ENCODE peak calls at places on chromosome 15, in five cellular contexts. One of them, this sample, is unnamed.

GRCh38 chr15:94119923-94120775 is 111.2 kb upstream of the MCTP2 start:
- DNase-seq in fibroblast of the aortic adventitia: peak
- DNase-seq in activated naive CD4-positive, alpha-beta T cell: no peak
- DNase-seq in Kasumi-1: peak
- DNase-seq in AG08395: peak
- DNase-seq in this sample: peak

GRCh38 chr15:73691398-73691797 is 7.2 kb downstream of the CD276 start:
- DNase-seq in fibroblast of the aortic adventitia: peak
- DNase-seq in activated naive CD4-positive, alpha-beta T cell: no peak
- DNase-seq in Kasumi-1: no peak
- DNase-seq in AG08395: peak
- DNase-seq in this sample: no peak

GRCh38 chr15:39583586-39584265 is 2.8 kb downstream of the THBS1 start:
- DNase-seq in fibroblast of the aortic adventitia: peak
- DNase-seq in activated naive CD4-positive, alpha-beta T cell: no peak
- DNase-seq in Kasumi-1: no peak
- DNase-seq in AG08395: no peak
- DNase-seq in this sample: peak

GRCh38 chr15:70265986-70266385 is 168.3 kb upstream of the TLE3 start:
- DNase-seq in fibroblast of the aortic adventitia: no peak
- DNase-seq in activated naive CD4-positive, alpha-beta T cell: no peak
- DNase-seq in Kasumi-1: no peak
- DNase-seq in AG08395: no peak
- DNase-seq in this sample: no peak

GRCh38 chr15:100383302-100384107 is 41.7 kb upstream of the ADAMTS17 start:
- DNase-seq in fibroblast of the aortic adventitia: peak
- DNase-seq in activated naive CD4-positive, alpha-beta T cell: no peak
- DNase-seq in Kasumi-1: peak
- DNase-seq in AG08395: no peak
- DNase-seq in this sample: peak

GRCh38 chr15:36136054-36136453 is 443.4 kb upstream of the CDIN1 start:
- DNase-seq in fibroblast of the aortic adventitia: no peak
- DNase-seq in activated naive CD4-positive, alpha-beta T cell: no peak
- DNase-seq in Kasumi-1: no peak
- DNase-seq in AG08395: no peak
- DNase-seq in this sample: no peak

GRCh38 chr15:80825361-80826030 is 46.3 kb downstream of the CEMIP start:
- DNase-seq in fibroblast of the aortic adventitia: peak
- DNase-seq in activated naive CD4-positive, alpha-beta T cell: no peak
- DNase-seq in Kasumi-1: no peak
- DNase-seq in AG08395: peak
- DNase-seq in this sample: no peak

GRCh38 chr15:33013827-33014445 is 180.6 kb downstream of the FMN1 start:
- DNase-seq in fibroblast of the aortic adventitia: peak
- DNase-seq in activated naive CD4-positive, alpha-beta T cell: no peak
- DNase-seq in Kasumi-1: no peak
- DNase-seq in AG08395: peak
- DNase-seq in this sample: no peak

GRCh38 chr15:33064878-33065277 is 129.6 kb downstream of the FMN1 start:
- DNase-seq in fibroblast of the aortic adventitia: peak
- DNase-seq in activated naive CD4-positive, alpha-beta T cell: no peak
- DNase-seq in Kasumi-1: no peak
- DNase-seq in AG08395: peak
- DNase-seq in this sample: no peak

GRCh38 chr15:47331796-47332480 is 385.4 kb upstream of the SEMA6D start:
- DNase-seq in fibroblast of the aortic adventitia: peak
- DNase-seq in activated naive CD4-positive, alpha-beta T cell: no peak
- DNase-seq in Kasumi-1: no peak
- DNase-seq in AG08395: peak
- DNase-seq in this sample: no peak

GRCh38 chr15:38671675-38672141 is 107.1 kb upstream of the RASGRP1 start:
- DNase-seq in fibroblast of the aortic adventitia: no peak
- DNase-seq in activated naive CD4-positive, alpha-beta T cell: no peak
- DNase-seq in Kasumi-1: no peak
- DNase-seq in AG08395: no peak
- DNase-seq in this sample: peak

GRCh38 chr15:60970246-60971170 is 258.6 kb downstream of the RORA start:
- DNase-seq in fibroblast of the aortic adventitia: no peak
- DNase-seq in activated naive CD4-positive, alpha-beta T cell: no peak
- DNase-seq in Kasumi-1: no peak
- DNase-seq in AG08395: no peak
- DNase-seq in this sample: no peak

GRCh38 chr15:56719774-56720555 is 13.3 kb downstream of the ZNF280D start:
- DNase-seq in fibroblast of the aortic adventitia: peak
- DNase-seq in activated naive CD4-positive, alpha-beta T cell: no peak
- DNase-seq in Kasumi-1: no peak
- DNase-seq in AG08395: no peak
- DNase-seq in this sample: peak

GRCh38 chr15:58839485-58839884 is 68.4 kb downstream of the MINDY2 start:
- DNase-seq in fibroblast of the aortic adventitia: peak
- DNase-seq in activated naive CD4-positive, alpha-beta T cell: no peak
- DNase-seq in Kasumi-1: peak
- DNase-seq in AG08395: peak
- DNase-seq in this sample: peak

GRCh38 chr15:39508536-39508935 is 72.3 kb upstream of the THBS1 start:
- DNase-seq in fibroblast of the aortic adventitia: no peak
- DNase-seq in activated naive CD4-positive, alpha-beta T cell: no peak
- DNase-seq in Kasumi-1: no peak
- DNase-seq in AG08395: no peak
- DNase-seq in this sample: no peak

GRCh38 chr15:67188551-67189218 is 65.8 kb downstream of the AAGAB start:
- DNase-seq in fibroblast of the aortic adventitia: peak
- DNase-seq in activated naive CD4-positive, alpha-beta T cell: no peak
- DNase-seq in Kasumi-1: no peak
- DNase-seq in AG08395: peak
- DNase-seq in this sample: no peak

GRCh38 chr15:82995938-82996337 is 9.9 kb downstream of the RAMAC start:
- DNase-seq in fibroblast of the aortic adventitia: no peak
- DNase-seq in activated naive CD4-positive, alpha-beta T cell: no peak
- DNase-seq in Kasumi-1: no peak
- DNase-seq in AG08395: peak
- DNase-seq in this sample: no peak

GRCh38 chr15:69926011-69926410 is 171.7 kb downstream of the TLE3 start:
- DNase-seq in fibroblast of the aortic adventitia: no peak
- DNase-seq in activated naive CD4-positive, alpha-beta T cell: no peak
- DNase-seq in Kasumi-1: no peak
- DNase-seq in AG08395: peak
- DNase-seq in this sample: no peak

This sample was measured in Karpas-422.